ENCODE peak calls at places on chromosomes 6 and 20, in five cellular contexts. One of them, this sample, is unnamed.

GRCh38 chr20:33522256-33522820 is 32.4 kb downstream of the CBFA2T2 start:
- DNase-seq in H4: no peak
- DNase-seq in activated CD4-positive, alpha-beta T cell treated with anti-CD3 and anti-CD28 coated beads, Interleukin-2, amount 50 U/mL, for 1 hour: no peak
- DNase-seq in HFFc6: no peak
- DNase-seq in SK-N-DZ: no peak
- DNase-seq in this sample: no peak

GRCh38 chr6:149877678-149878077 is 13.5 kb upstream of the LRP11 start:
- DNase-seq in SK-N-DZ: no peak
- DNase-seq in activated CD4-positive, alpha-beta T cell treated with anti-CD3 and anti-CD28 coated beads, Interleukin-2, amount 50 U/mL, for 1 hour: no peak
- DNase-seq in H4: no peak
- DNase-seq in HFFc6: no peak
- DNase-seq in this sample: no peak

GRCh38 chr6:1498491-1499113 is 109.2 kb downstream of the FOXF2 start:
- DNase-seq in SK-N-DZ: no peak
- DNase-seq in activated CD4-positive, alpha-beta T cell treated with anti-CD3 and anti-CD28 coated beads, Interleukin-2, amount 50 U/mL, for 1 hour: no peak
- DNase-seq in HFFc6: no peak
- DNase-seq in H4: no peak
- DNase-seq in this sample: no peak

GRCh38 chr6:29723666-29724588 is 693 bp downstream of the HLA-F start:
- DNase-seq in SK-N-DZ: no peak
- DNase-seq in HFFc6: no peak
- DNase-seq in activated CD4-positive, alpha-beta T cell treated with anti-CD3 and anti-CD28 coated beads, Interleukin-2, amount 50 U/mL, for 1 hour: peak
- DNase-seq in H4: no peak
- DNase-seq in this sample: peak

GRCh38 chr6:107956586-107957164 is 1.3 kb downstream of the SEC63 start:
- DNase-seq in SK-N-DZ: no peak
- DNase-seq in activated CD4-positive, alpha-beta T cell treated with anti-CD3 and anti-CD28 coated beads, Interleukin-2, amount 50 U/mL, for 1 hour: no peak
- DNase-seq in HFFc6: no peak
- DNase-seq in H4: peak
- DNase-seq in this sample: no peak

GRCh38 chr20:46990811-46991567 is 96.3 kb downstream of the EYA2 start:
- DNase-seq in H4: no peak
- DNase-seq in HFFc6: no peak
- DNase-seq in activated CD4-positive, alpha-beta T cell treated with anti-CD3 and anti-CD28 coated beads, Interleukin-2, amount 50 U/mL, for 1 hour: no peak
- DNase-seq in SK-N-DZ: no peak
- DNase-seq in this sample: no peak

GRCh38 chr6:117494694-117495318 is 12.3 kb downstream of the DCBLD1 start:
- DNase-seq in H4: no peak
- DNase-seq in HFFc6: no peak
- DNase-seq in SK-N-DZ: no peak
- DNase-seq in activated CD4-positive, alpha-beta T cell treated with anti-CD3 and anti-CD28 coated beads, Interleukin-2, amount 50 U/mL, for 1 hour: no peak
- DNase-seq in this sample: no peak

GRCh38 chr6:5732496-5732895 is 274.2 kb downstream of the NRN1 start:
- DNase-seq in SK-N-DZ: no peak
- DNase-seq in H4: no peak
- DNase-seq in activated CD4-positive, alpha-beta T cell treated with anti-CD3 and anti-CD28 coated beads, Interleukin-2, amount 50 U/mL, for 1 hour: no peak
- DNase-seq in HFFc6: no peak
- DNase-seq in this sample: no peak

GRCh38 chr6:139640453-139640852 is 266.0 kb upstream of the CITED2 start:
- DNase-seq in H4: no peak
- DNase-seq in activated CD4-positive, alpha-beta T cell treated with anti-CD3 and anti-CD28 coated beads, Interleukin-2, amount 50 U/mL, for 1 hour: no peak
- DNase-seq in SK-N-DZ: no peak
- DNase-seq in HFFc6: no peak
- DNase-seq in this sample: no peak

GRCh38 chr20:56625837-56626236 is 3.3 kb upstream of the TFAP2C start:
- DNase-seq in activated CD4-positive, alpha-beta T cell treated with anti-CD3 and anti-CD28 coated beads, Interleukin-2, amount 50 U/mL, for 1 hour: no peak
- DNase-seq in SK-N-DZ: no peak
- DNase-seq in HFFc6: no peak
- DNase-seq in H4: no peak
- DNase-seq in this sample: no peak

GRCh38 chr6:105733556-105734162 is 330.8 kb upstream of the PREP start:
- DNase-seq in H4: peak
- DNase-seq in HFFc6: peak
- DNase-seq in activated CD4-positive, alpha-beta T cell treated with anti-CD3 and anti-CD28 coated beads, Interleukin-2, amount 50 U/mL, for 1 hour: no peak
- DNase-seq in SK-N-DZ: no peak
- DNase-seq in this sample: no peak

GRCh38 chr20:47067776-47068175 is 173.1 kb downstream of the EYA2 start:
- DNase-seq in activated CD4-positive, alpha-beta T cell treated with anti-CD3 and anti-CD28 coated beads, Interleukin-2, amount 50 U/mL, for 1 hour: no peak
- DNase-seq in SK-N-DZ: no peak
- DNase-seq in H4: no peak
- DNase-seq in HFFc6: no peak
- DNase-seq in this sample: no peak

GRCh38 chr20:21577551-21577950 is 63.7 kb upstream of the NKX2-2 start:
- DNase-seq in H4: peak
- DNase-seq in activated CD4-positive, alpha-beta T cell treated with anti-CD3 and anti-CD28 coated beads, Interleukin-2, amount 50 U/mL, for 1 hour: no peak
- DNase-seq in SK-N-DZ: no peak
- DNase-seq in HFFc6: peak
- DNase-seq in this sample: no peak

GRCh38 chr20:46204594-46205205 is 86.6 kb downstream of the CD40 start:
- DNase-seq in SK-N-DZ: no peak
- DNase-seq in H4: no peak
- DNase-seq in HFFc6: no peak
- DNase-seq in activated CD4-positive, alpha-beta T cell treated with anti-CD3 and anti-CD28 coated beads, Interleukin-2, amount 50 U/mL, for 1 hour: no peak
- DNase-seq in this sample: no peak

GRCh38 chr20:34514897-34515483 is 1.2 kb upstream of the DYNLRB1 start:
- DNase-seq in HFFc6: peak
- DNase-seq in SK-N-DZ: no peak
- DNase-seq in H4: no peak
- DNase-seq in activated CD4-positive, alpha-beta T cell treated with anti-CD3 and anti-CD28 coated beads, Interleukin-2, amount 50 U/mL, for 1 hour: no peak
- DNase-seq in this sample: no peak

GRCh38 chr6:35015996-35016395 is 125.1 kb downstream of the TCP11 start:
- DNase-seq in H4: no peak
- DNase-seq in HFFc6: no peak
- DNase-seq in SK-N-DZ: no peak
- DNase-seq in activated CD4-positive, alpha-beta T cell treated with anti-CD3 and anti-CD28 coated beads, Interleukin-2, amount 50 U/mL, for 1 hour: no peak
- DNase-seq in this sample: no peak

GRCh38 chr6:158213925-158214674 is 46.0 kb downstream of the GTF2H5 start:
- DNase-seq in HFFc6: peak
- DNase-seq in H4: peak
- DNase-seq in SK-N-DZ: peak
- DNase-seq in activated CD4-positive, alpha-beta T cell treated with anti-CD3 and anti-CD28 coated beads, Interleukin-2, amount 50 U/mL, for 1 hour: peak
- DNase-seq in this sample: peak

GRCh38 chr6:134590449-134590848 is 272.5 kb upstream of the SGK1 start:
- DNase-seq in SK-N-DZ: no peak
- DNase-seq in H4: no peak
- DNase-seq in activated CD4-positive, alpha-beta T cell treated with anti-CD3 and anti-CD28 coated beads, Interleukin-2, amount 50 U/mL, for 1 hour: no peak
- DNase-seq in HFFc6: peak
- DNase-seq in this sample: no peak

GRCh38 chr6:126063512-126064146 is 77.3 kb downstream of the TRMT11 start:
- DNase-seq in activated CD4-positive, alpha-beta T cell treated with anti-CD3 and anti-CD28 coated beads, Interleukin-2, amount 50 U/mL, for 1 hour: no peak
- DNase-seq in HFFc6: no peak
- DNase-seq in SK-N-DZ: peak
- DNase-seq in H4: peak
- DNase-seq in this sample: no peak

GRCh38 chr6:112663705-112664104 is 316.6 kb downstream of the RFPL4B start:
- DNase-seq in HFFc6: no peak
- DNase-seq in activated CD4-positive, alpha-beta T cell treated with anti-CD3 and anti-CD28 coated beads, Interleukin-2, amount 50 U/mL, for 1 hour: no peak
- DNase-seq in H4: no peak
- DNase-seq in SK-N-DZ: no peak
- DNase-seq in this sample: no peak

GRCh38 chr20:14055127-14055742 is 59.9 kb downstream of the MACROD2 start:
- DNase-seq in H4: peak
- DNase-seq in HFFc6: peak
- DNase-seq in SK-N-DZ: peak
- DNase-seq in activated CD4-positive, alpha-beta T cell treated with anti-CD3 and anti-CD28 coated beads, Interleukin-2, amount 50 U/mL, for 1 hour: no peak
- DNase-seq in this sample: no peak

GRCh38 chr6:7887278-7887991 is 23.2 kb downstream of the TXNDC5 start:
- DNase-seq in HFFc6: no peak
- DNase-seq in activated CD4-positive, alpha-beta T cell treated with anti-CD3 and anti-CD28 coated beads, Interleukin-2, amount 50 U/mL, for 1 hour: no peak
- DNase-seq in SK-N-DZ: no peak
- DNase-seq in H4: no peak
- DNase-seq in this sample: no peak

GRCh38 chr6:130020892-130021483 is 2.6 kb downstream of the L3MBTL3 start:
- DNase-seq in SK-N-DZ: peak
- DNase-seq in H4: peak
- DNase-seq in activated CD4-positive, alpha-beta T cell treated with anti-CD3 and anti-CD28 coated beads, Interleukin-2, amount 50 U/mL, for 1 hour: peak
- DNase-seq in HFFc6: peak
- DNase-seq in this sample: peak

GRCh38 chr20:36152266-36152665 is 2.3 kb upstream of the EPB41L1 start:
- DNase-seq in H4: no peak
- DNase-seq in activated CD4-positive, alpha-beta T cell treated with anti-CD3 and anti-CD28 coated beads, Interleukin-2, amount 50 U/mL, for 1 hour: no peak
- DNase-seq in HFFc6: no peak
- DNase-seq in SK-N-DZ: no peak
- DNase-seq in this sample: no peak

GRCh38 chr6:38687043-38687353 is 15.9 kb downstream of the GLO1 start:
- DNase-seq in SK-N-DZ: no peak
- DNase-seq in activated CD4-positive, alpha-beta T cell treated with anti-CD3 and anti-CD28 coated beads, Interleukin-2, amount 50 U/mL, for 1 hour: no peak
- DNase-seq in HFFc6: no peak
- DNase-seq in H4: no peak
- DNase-seq in this sample: no peak

GRCh38 chr6:72271531-72271930 is 350.3 kb upstream of the KCNQ5 start:
- DNase-seq in H4: no peak
- DNase-seq in HFFc6: no peak
- DNase-seq in activated CD4-positive, alpha-beta T cell treated with anti-CD3 and anti-CD28 coated beads, Interleukin-2, amount 50 U/mL, for 1 hour: no peak
- DNase-seq in SK-N-DZ: no peak
- DNase-seq in this sample: no peak

GRCh38 chr6:7377961-7378360 is 11.6 kb downstream of the CAGE1 start:
- DNase-seq in activated CD4-positive, alpha-beta T cell treated with anti-CD3 and anti-CD28 coated beads, Interleukin-2, amount 50 U/mL, for 1 hour: no peak
- DNase-seq in H4: no peak
- DNase-seq in SK-N-DZ: no peak
- DNase-seq in HFFc6: no peak
- DNase-seq in this sample: no peak

GRCh38 chr6:31399589-31400466 is 3.6 kb upstream of the MICA start:
- DNase-seq in H4: peak
- DNase-seq in activated CD4-positive, alpha-beta T cell treated with anti-CD3 and anti-CD28 coated beads, Interleukin-2, amount 50 U/mL, for 1 hour: peak
- DNase-seq in SK-N-DZ: no peak
- DNase-seq in HFFc6: peak
- DNase-seq in this sample: peak